ENCODE peak calls at places on chromosome 9, in seven cellular contexts. J is A549; Q is left lung; P is activated naive CD8-positive, alpha-beta T cell treated with anti-CD3 and anti-CD28 coated beads, Interleukin-2, amount 50 U/mL, for 24 hours; N is activated naive CD4-positive, alpha-beta T cell treated with anti-CD3 and anti-CD28 coated beads, Interleukin-2, amount 50 U/mL, for 72 hours; U is aorta; M is stimulated activated effector memory CD8-positive, alpha-beta T cell treated with anti-CD3 and anti-CD28 coated beads, Interleukin-12 subunit alpha, Interleukin-12 subunit beta, amount 100 ng/mL, for 72 hours. A is an unnamed sample.

GRCh38 chr9:136683173-136683745 is 4.0 kb downstream of the AGPAT2 start:
- ATAC-seq in J (no peak), Q (no peak), P (no peak), N (no peak), U (no peak), M (no peak), A (no peak)

GRCh38 chr9:127283917-127284316 is 19.3 kb downstream of the GARNL3 start:
- ATAC-seq in J (peak), Q (peak), P (no peak), N (no peak), U (peak), M (peak), A (peak)

GRCh38 chr9:105241356-105242043 is 3.0 kb upstream of the SLC44A1 start:
- ATAC-seq in J (no peak), Q (no peak), P (no peak), N (no peak), U (no peak), M (no peak), A (no peak)

GRCh38 chr9:127118597-127119318 is 3.7 kb downstream of the ANGPTL2 start:
- ATAC-seq in J (no peak), Q (no peak), P (no peak), N (no peak), U (no peak), M (no peak), A (no peak)

GRCh38 chr9:91192785-91193657 is 168.7 kb downstream of the AUH start:
- ATAC-seq in J (peak), Q (peak), P (peak), N (peak), U (peak), M (peak), A (peak)

GRCh38 chr9:91200692-91201336 is 160.9 kb downstream of the AUH start:
- ATAC-seq in J (no peak), Q (no peak), P (no peak), N (no peak), U (no peak), M (no peak), A (peak)

GRCh38 chr9:133346021-133346713 is 1.8 kb downstream of the MED22 start:
- ATAC-seq in J (no peak), Q (no peak), P (no peak), N (no peak), U (no peak), M (no peak), A (no peak)

GRCh38 chr9:94096819-94097577 is 12.7 kb downstream of the PTPDC1 start:
- ATAC-seq in J (no peak), Q (no peak), P (no peak), N (peak), U (no peak), M (peak), A (peak)

GRCh38 chr9:126625329-126626116 is 11.8 kb downstream of the LMX1B start:
- ATAC-seq in J (no peak), Q (peak), P (no peak), N (peak), U (no peak), M (peak), A (no peak)

GRCh38 chr9:106156462-106156861 is 462.1 kb downstream of the TMEM38B start:
- ATAC-seq in J (no peak), Q (no peak), P (no peak), N (no peak), U (no peak), M (no peak), A (no peak)

GRCh38 chr9:87605676-87606075 is 108.0 kb downstream of the DAPK1 start:
- ATAC-seq in J (no peak), Q (no peak), P (no peak), N (no peak), U (no peak), M (no peak), A (no peak)